ENCODE peak calls at places on chromosome 21, in five cellular contexts. One of them, this sample, is unnamed.

GRCh38 chr21:26007911-26008579 is 162.5 kb downstream of the APP start:
- DNase-seq in WTC11: no peak
- DNase-seq in IMR-90: peak
- DNase-seq in A549: no peak
- DNase-seq in HepG2: no peak
- DNase-seq in this sample: no peak

GRCh38 chr21:31650930-31651329 is 8.6 kb upstream of the SOD1 start:
- DNase-seq in WTC11: no peak
- DNase-seq in IMR-90: no peak
- DNase-seq in A549: no peak
- DNase-seq in HepG2: no peak
- DNase-seq in this sample: no peak

GRCh38 chr21:26965567-26966359 is 1.1 kb downstream of the ADAMTS5 start:
- DNase-seq in WTC11: peak
- DNase-seq in IMR-90: peak
- DNase-seq in A549: no peak
- DNase-seq in HepG2: no peak
- DNase-seq in this sample: no peak

GRCh38 chr21:28442624-28443023 is 550.1 kb downstream of the LTN1 start:
- DNase-seq in WTC11: no peak
- DNase-seq in IMR-90: peak
- DNase-seq in A549: no peak
- DNase-seq in HepG2: no peak
- DNase-seq in this sample: no peak

GRCh38 chr21:29390778-29391177 is 92.1 kb downstream of the BACH1 start:
- DNase-seq in WTC11: no peak
- DNase-seq in IMR-90: no peak
- DNase-seq in A549: no peak
- DNase-seq in HepG2: no peak
- DNase-seq in this sample: no peak

GRCh38 chr21:36478207-36478701 is 1.7 kb downstream of the CLDN14 start:
- DNase-seq in WTC11: no peak
- DNase-seq in IMR-90: peak
- DNase-seq in A549: peak
- DNase-seq in HepG2: no peak
- DNase-seq in this sample: no peak

GRCh38 chr21:8993943-8994639 is 1527.3 kb upstream of the TPTE start:
- DNase-seq in WTC11: no peak
- DNase-seq in IMR-90: no peak
- DNase-seq in A549: no peak
- DNase-seq in HepG2: peak
- DNase-seq in this sample: peak

GRCh38 chr21:22575165-22575584 is 1577.0 kb downstream of the NCAM2 start:
- DNase-seq in WTC11: peak
- DNase-seq in IMR-90: no peak
- DNase-seq in A549: no peak
- DNase-seq in HepG2: no peak
- DNase-seq in this sample: peak

GRCh38 chr21:38312822-38313221 is 56.0 kb downstream of the KCNJ15 start:
- DNase-seq in WTC11: no peak
- DNase-seq in IMR-90: no peak
- DNase-seq in A549: no peak
- DNase-seq in HepG2: no peak
- DNase-seq in this sample: no peak

GRCh38 chr21:27555996-27556395 is 589.1 kb upstream of the ADAMTS5 start:
- DNase-seq in WTC11: no peak
- DNase-seq in IMR-90: no peak
- DNase-seq in A549: no peak
- DNase-seq in HepG2: no peak
- DNase-seq in this sample: no peak

GRCh38 chr21:36992671-36993070 is 13.8 kb upstream of the RIPPLY3 start:
- DNase-seq in WTC11: peak
- DNase-seq in IMR-90: no peak
- DNase-seq in A549: no peak
- DNase-seq in HepG2: no peak
- DNase-seq in this sample: no peak

GRCh38 chr21:14989359-14989758 is 75.4 kb downstream of the NRIP1 start:
- DNase-seq in WTC11: no peak
- DNase-seq in IMR-90: peak
- DNase-seq in A549: no peak
- DNase-seq in HepG2: no peak
- DNase-seq in this sample: no peak

GRCh38 chr21:23016617-23017016 is 2018.4 kb downstream of the NCAM2 start:
- DNase-seq in WTC11: peak
- DNase-seq in IMR-90: no peak
- DNase-seq in A549: no peak
- DNase-seq in HepG2: no peak
- DNase-seq in this sample: peak

GRCh38 chr21:18294100-18294499 is 49.5 kb downstream of the CHODL start:
- DNase-seq in WTC11: no peak
- DNase-seq in IMR-90: no peak
- DNase-seq in A549: no peak
- DNase-seq in HepG2: no peak
- DNase-seq in this sample: no peak

GRCh38 chr21:27315373-27315772 is 348.5 kb upstream of the ADAMTS5 start:
- DNase-seq in WTC11: no peak
- DNase-seq in IMR-90: no peak
- DNase-seq in A549: no peak
- DNase-seq in HepG2: no peak
- DNase-seq in this sample: no peak

GRCh38 chr21:25657140-25657539 is 18.1 kb downstream of the JAM2 start:
- DNase-seq in WTC11: no peak
- DNase-seq in IMR-90: no peak
- DNase-seq in A549: no peak
- DNase-seq in HepG2: no peak
- DNase-seq in this sample: no peak

GRCh38 chr21:37564924-37565529 is 198.5 kb downstream of the DYRK1A start:
- DNase-seq in WTC11: peak
- DNase-seq in IMR-90: peak
- DNase-seq in A549: no peak
- DNase-seq in HepG2: peak
- DNase-seq in this sample: no peak

GRCh38 chr21:31346256-31346821 is 2.3 kb upstream of the TIAM1 start:
- DNase-seq in WTC11: no peak
- DNase-seq in IMR-90: no peak
- DNase-seq in A549: no peak
- DNase-seq in HepG2: no peak
- DNase-seq in this sample: no peak

GRCh38 chr21:31490471-31490870 is 146.4 kb upstream of the TIAM1 start:
- DNase-seq in WTC11: no peak
- DNase-seq in IMR-90: no peak
- DNase-seq in A549: peak
- DNase-seq in HepG2: no peak
- DNase-seq in this sample: peak

GRCh38 chr21:39016740-39017315 is 166.4 kb downstream of the PSMG1 start:
- DNase-seq in WTC11: no peak
- DNase-seq in IMR-90: peak
- DNase-seq in A549: no peak
- DNase-seq in HepG2: no peak
- DNase-seq in this sample: no peak

GRCh38 chr21:28944296-28944695 is 48.4 kb downstream of the LTN1 start:
- DNase-seq in WTC11: no peak
- DNase-seq in IMR-90: peak
- DNase-seq in A549: no peak
- DNase-seq in HepG2: peak
- DNase-seq in this sample: no peak

GRCh38 chr21:37166733-37167132 is 93.7 kb downstream of the TTC3 start:
- DNase-seq in WTC11: no peak
- DNase-seq in IMR-90: no peak
- DNase-seq in A549: no peak
- DNase-seq in HepG2: no peak
- DNase-seq in this sample: peak

GRCh38 chr21:36504067-36505058 is 24.4 kb upstream of the CLDN14 start:
- DNase-seq in WTC11: peak
- DNase-seq in IMR-90: peak
- DNase-seq in A549: peak
- DNase-seq in HepG2: peak
- DNase-seq in this sample: peak

GRCh38 chr21:15172963-15173362 is 108.2 kb upstream of the NRIP1 start:
- DNase-seq in WTC11: no peak
- DNase-seq in IMR-90: no peak
- DNase-seq in A549: no peak
- DNase-seq in HepG2: peak
- DNase-seq in this sample: no peak

GRCh38 chr21:38126677-38127271 is 130.0 kb upstream of the KCNJ15 start:
- DNase-seq in WTC11: peak
- DNase-seq in IMR-90: peak
- DNase-seq in A549: peak
- DNase-seq in HepG2: peak
- DNase-seq in this sample: peak

GRCh38 chr21:24693779-24694178 is 913.5 kb downstream of the MRPL39 start:
- DNase-seq in WTC11: no peak
- DNase-seq in IMR-90: no peak
- DNase-seq in A549: no peak
- DNase-seq in HepG2: no peak
- DNase-seq in this sample: no peak

GRCh38 chr21:26140185-26140584 is 30.4 kb downstream of the APP start:
- DNase-seq in WTC11: no peak
- DNase-seq in IMR-90: peak
- DNase-seq in A549: peak
- DNase-seq in HepG2: peak
- DNase-seq in this sample: peak

GRCh38 chr21:27807596-27807995 is 840.7 kb upstream of the ADAMTS5 start:
- DNase-seq in WTC11: no peak
- DNase-seq in IMR-90: peak
- DNase-seq in A549: no peak
- DNase-seq in HepG2: no peak
- DNase-seq in this sample: no peak

GRCh38 chr21:39523930-39524329 is 72.2 kb downstream of the SH3BGR start:
- DNase-seq in WTC11: no peak
- DNase-seq in IMR-90: no peak
- DNase-seq in A549: no peak
- DNase-seq in HepG2: no peak
- DNase-seq in this sample: no peak

GRCh38 chr21:29293495-29293894 is 5.2 kb upstream of the BACH1 start:
- DNase-seq in WTC11: no peak
- DNase-seq in IMR-90: no peak
- DNase-seq in A549: no peak
- DNase-seq in HepG2: no peak
- DNase-seq in this sample: no peak

GRCh38 chr21:15774590-15774989 is 44.8 kb downstream of the USP25 start:
- DNase-seq in WTC11: no peak
- DNase-seq in IMR-90: peak
- DNase-seq in A549: no peak
- DNase-seq in HepG2: no peak
- DNase-seq in this sample: no peak

GRCh38 chr21:37863842-37864241 is 52.4 kb downstream of the KCNJ6 start:
- DNase-seq in WTC11: no peak
- DNase-seq in IMR-90: peak
- DNase-seq in A549: no peak
- DNase-seq in HepG2: no peak
- DNase-seq in this sample: peak

GRCh38 chr21:21057349-21058062 is 59.3 kb downstream of the NCAM2 start:
- DNase-seq in WTC11: no peak
- DNase-seq in IMR-90: no peak
- DNase-seq in A549: no peak
- DNase-seq in HepG2: no peak
- DNase-seq in this sample: no peak

GRCh38 chr21:26077523-26077922 is 93.0 kb downstream of the APP start:
- DNase-seq in WTC11: no peak
- DNase-seq in IMR-90: peak
- DNase-seq in A549: no peak
- DNase-seq in HepG2: no peak
- DNase-seq in this sample: no peak

DNA sequence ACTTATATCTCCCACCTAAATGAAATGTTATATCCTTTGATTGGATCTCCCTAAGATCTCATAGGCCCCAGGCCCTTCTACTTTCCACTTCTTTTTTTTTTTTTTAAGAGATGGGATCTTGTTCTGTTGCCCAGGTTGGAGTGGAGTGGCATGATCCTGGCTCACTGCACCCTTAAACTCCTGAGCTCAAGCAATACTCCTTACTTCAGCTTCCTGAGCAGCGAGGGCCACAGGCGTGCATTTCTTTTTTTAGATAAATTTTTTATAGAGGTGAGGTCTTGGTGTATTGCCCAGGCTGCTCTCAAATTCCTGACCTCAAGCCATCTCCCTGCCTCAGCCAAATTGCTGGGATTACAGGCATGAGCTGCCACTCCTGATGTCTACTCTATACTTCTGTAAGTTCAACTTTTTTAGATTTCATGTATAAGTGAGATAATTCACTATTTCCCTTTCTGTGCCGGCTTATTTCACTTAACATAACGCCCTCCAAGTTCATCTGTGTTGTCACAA is 987.5 kb upstream of the NCAM2 start:
- DNase-seq in WTC11: no peak
- DNase-seq in IMR-90: no peak
- DNase-seq in A549: no peak
- DNase-seq in HepG2: no peak
- DNase-seq in this sample: no peak
- TF ChIP-seq USF2 in WTC11: no peak
- TF ChIP-seq USF2 in IMR-90: no peak
- TF ChIP-seq USF2 in A549: no peak
- TF ChIP-seq USF2 in HepG2: no peak
- TF ChIP-seq USF2 in this sample: no peak

DNA sequence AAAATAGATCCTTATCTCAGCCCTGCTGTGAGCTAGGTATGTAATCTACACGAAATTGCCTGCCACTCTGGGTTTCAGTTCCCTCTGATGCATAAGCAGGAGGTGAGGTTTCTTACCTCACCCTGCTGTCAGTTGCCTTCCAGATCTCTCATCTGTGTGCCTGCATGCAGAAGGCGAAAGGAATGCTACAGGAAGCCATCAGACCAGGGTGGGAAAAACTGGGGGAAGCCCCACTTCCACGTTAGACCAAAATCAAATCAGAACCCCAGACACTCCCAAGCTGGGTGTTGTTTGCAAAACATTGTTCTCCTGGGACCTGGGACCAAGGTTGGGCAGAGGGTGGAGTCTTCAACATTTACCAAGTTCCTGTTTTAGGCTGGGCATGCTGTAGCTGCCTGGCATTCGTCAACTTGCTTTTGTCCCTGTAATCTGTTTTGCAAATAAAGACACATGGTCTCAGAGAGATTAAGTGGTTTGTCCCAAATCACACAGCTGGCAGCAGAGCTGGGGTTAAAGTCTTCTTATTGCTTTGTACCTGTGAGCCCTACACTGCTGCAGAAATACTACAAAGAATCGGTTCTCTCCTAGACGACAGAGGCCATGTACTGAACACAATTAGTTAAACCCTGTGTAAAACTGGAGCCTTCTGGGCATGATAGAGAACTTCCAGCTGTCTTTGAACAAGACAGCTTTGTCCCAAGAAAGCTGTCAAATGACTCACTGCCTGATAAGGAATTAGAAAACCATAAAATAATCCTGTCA is 389.7 kb upstream of the RUNX1 start:
- DNase-seq in WTC11: no peak
- DNase-seq in IMR-90: peak
- DNase-seq in A549: no peak
- DNase-seq in HepG2: no peak
- DNase-seq in this sample: no peak
- TF ChIP-seq USF2 in WTC11: no peak
- TF ChIP-seq USF2 in IMR-90: no peak
- TF ChIP-seq USF2 in A549: no peak
- TF ChIP-seq USF2 in HepG2: no peak
- TF ChIP-seq USF2 in this sample: no peak

GRCh38 chr21:41634858-41635257 is 126.9 kb upstream of the TMPRSS2 start:
- DNase-seq in WTC11: no peak
- DNase-seq in IMR-90: peak
- DNase-seq in A549: no peak
- DNase-seq in HepG2: no peak
- DNase-seq in this sample: no peak
- TF ChIP-seq USF2 in WTC11: no peak
- TF ChIP-seq USF2 in IMR-90: no peak
- TF ChIP-seq USF2 in A549: no peak
- TF ChIP-seq USF2 in HepG2: no peak
- TF ChIP-seq USF2 in this sample: no peak

GRCh38 chr21:45080639-45081414 is 6.4 kb downstream of the ADARB1 start:
- DNase-seq in WTC11: no peak
- DNase-seq in IMR-90: peak
- DNase-seq in A549: no peak
- DNase-seq in HepG2: no peak
- DNase-seq in this sample: no peak
- TF ChIP-seq USF2 in WTC11: no peak
- TF ChIP-seq USF2 in IMR-90: no peak
- TF ChIP-seq USF2 in A549: no peak
- TF ChIP-seq USF2 in HepG2: no peak
- TF ChIP-seq USF2 in this sample: no peak